ENCODE peak calls at places on chromosome 3, in nine cellular contexts. One of them, this sample, is unnamed.

GRCh38 chr3:126971891-126972351 is 11.0 kb upstream of the PLXNA1 start:
- DNase-seq in fibroblast of mammary gland: peak; percentile 95
- DNase-seq in sigmoid colon: peak; percentile 88
- DNase-seq in activated CD8-positive, alpha-beta T cell treated with anti-CD3 and anti-CD28 coated beads for 36 hours: no peak
- DNase-seq in NCI-H1436: no peak
- DNase-seq in left cardiac atrium: peak; percentile 79
- DNase-seq in breast epithelium: peak; percentile 78
- DNase-seq in GM03348: peak; percentile 50
- DNase-seq in HS-5: no peak
- DNase-seq in this sample: peak; percentile 77

GRCh38 chr3:98259707-98260106 is 4.3 kb upstream of the OR5H6 start:
- DNase-seq in left cardiac atrium: no peak
- DNase-seq in breast epithelium: no peak
- DNase-seq in sigmoid colon: no peak
- DNase-seq in NCI-H1436: no peak
- DNase-seq in activated CD8-positive, alpha-beta T cell treated with anti-CD3 and anti-CD28 coated beads for 36 hours: no peak
- DNase-seq in HS-5: no peak
- DNase-seq in GM03348: no peak
- DNase-seq in fibroblast of mammary gland: no peak
- DNase-seq in this sample: no peak

GRCh38 chr3:119257654-119258410 is 17.2 kb upstream of the B4GALT4 start:
- DNase-seq in activated CD8-positive, alpha-beta T cell treated with anti-CD3 and anti-CD28 coated beads for 36 hours: no peak
- DNase-seq in left cardiac atrium: no peak
- DNase-seq in sigmoid colon: no peak
- DNase-seq in GM03348: no peak
- DNase-seq in fibroblast of mammary gland: peak; percentile 43
- DNase-seq in HS-5: no peak
- DNase-seq in breast epithelium: no peak
- DNase-seq in NCI-H1436: no peak
- DNase-seq in this sample: peak; percentile 3

GRCh38 chr3:172516318-172517214 is 6.7 kb downstream of the TNFSF10 start:
- DNase-seq in activated CD8-positive, alpha-beta T cell treated with anti-CD3 and anti-CD28 coated beads for 36 hours: peak; percentile 39
- DNase-seq in fibroblast of mammary gland: peak; percentile 93
- DNase-seq in HS-5: no peak
- DNase-seq in breast epithelium: peak; percentile 87
- DNase-seq in NCI-H1436: no peak
- DNase-seq in GM03348: peak; percentile 81
- DNase-seq in left cardiac atrium: peak; percentile 57
- DNase-seq in sigmoid colon: peak; percentile 80
- DNase-seq in this sample: peak; percentile 95

GRCh38 chr3:24135280-24135679 is 190.2 kb downstream of the NR1D2 start:
- DNase-seq in fibroblast of mammary gland: no peak
- DNase-seq in NCI-H1436: no peak
- DNase-seq in left cardiac atrium: no peak
- DNase-seq in activated CD8-positive, alpha-beta T cell treated with anti-CD3 and anti-CD28 coated beads for 36 hours: no peak
- DNase-seq in breast epithelium: peak; percentile 37
- DNase-seq in GM03348: no peak
- DNase-seq in HS-5: no peak
- DNase-seq in sigmoid colon: no peak
- DNase-seq in this sample: peak; percentile 44

GRCh38 chr3:71120012-71120411 is 463.5 kb downstream of the FOXP1 start:
- DNase-seq in fibroblast of mammary gland: no peak
- DNase-seq in HS-5: no peak
- DNase-seq in breast epithelium: no peak
- DNase-seq in activated CD8-positive, alpha-beta T cell treated with anti-CD3 and anti-CD28 coated beads for 36 hours: no peak
- DNase-seq in left cardiac atrium: no peak
- DNase-seq in sigmoid colon: no peak
- DNase-seq in NCI-H1436: no peak
- DNase-seq in GM03348: no peak
- DNase-seq in this sample: no peak

GRCh38 chr3:53250881-53251605 is 4.8 kb downstream of the TKT start:
- DNase-seq in activated CD8-positive, alpha-beta T cell treated with anti-CD3 and anti-CD28 coated beads for 36 hours: no peak
- DNase-seq in left cardiac atrium: no peak
- DNase-seq in HS-5: no peak
- DNase-seq in GM03348: no peak
- DNase-seq in breast epithelium: no peak
- DNase-seq in sigmoid colon: no peak
- DNase-seq in fibroblast of mammary gland: peak; percentile 29
- DNase-seq in NCI-H1436: no peak
- DNase-seq in this sample: no peak

GRCh38 chr3:151219056-151219455 is 16.0 kb upstream of the GPR171 start:
- DNase-seq in HS-5: peak; percentile 85
- DNase-seq in fibroblast of mammary gland: peak; percentile 85
- DNase-seq in activated CD8-positive, alpha-beta T cell treated with anti-CD3 and anti-CD28 coated beads for 36 hours: no peak
- DNase-seq in left cardiac atrium: no peak
- DNase-seq in NCI-H1436: peak; percentile 36
- DNase-seq in sigmoid colon: no peak
- DNase-seq in GM03348: peak; percentile 56
- DNase-seq in breast epithelium: no peak
- DNase-seq in this sample: peak; percentile 91

GRCh38 chr3:193895409-193895808 is 240.5 kb upstream of the HES1 start:
- DNase-seq in fibroblast of mammary gland: no peak
- DNase-seq in NCI-H1436: no peak
- DNase-seq in HS-5: no peak
- DNase-seq in GM03348: no peak
- DNase-seq in breast epithelium: no peak
- DNase-seq in activated CD8-positive, alpha-beta T cell treated with anti-CD3 and anti-CD28 coated beads for 36 hours: no peak
- DNase-seq in sigmoid colon: no peak
- DNase-seq in left cardiac atrium: no peak
- DNase-seq in this sample: no peak

GRCh38 chr3:117184574-117184973 is 475.0 kb downstream of the TUSC7 start:
- DNase-seq in NCI-H1436: no peak
- DNase-seq in GM03348: peak; percentile 40
- DNase-seq in breast epithelium: no peak
- DNase-seq in sigmoid colon: no peak
- DNase-seq in activated CD8-positive, alpha-beta T cell treated with anti-CD3 and anti-CD28 coated beads for 36 hours: no peak
- DNase-seq in fibroblast of mammary gland: peak; percentile 56
- DNase-seq in left cardiac atrium: no peak
- DNase-seq in HS-5: peak; percentile 63
- DNase-seq in this sample: peak; percentile 83

GRCh38 chr3:15656342-15656741 is 54.8 kb downstream of the BTD start:
- DNase-seq in sigmoid colon: no peak
- DNase-seq in breast epithelium: no peak
- DNase-seq in fibroblast of mammary gland: no peak
- DNase-seq in GM03348: no peak
- DNase-seq in NCI-H1436: no peak
- DNase-seq in HS-5: no peak
- DNase-seq in activated CD8-positive, alpha-beta T cell treated with anti-CD3 and anti-CD28 coated beads for 36 hours: no peak
- DNase-seq in left cardiac atrium: no peak
- DNase-seq in this sample: no peak

GRCh38 chr3:122101646-122102045 is 46.5 kb downstream of the CD86 start:
- DNase-seq in left cardiac atrium: no peak
- DNase-seq in HS-5: peak; percentile 22
- DNase-seq in sigmoid colon: no peak
- DNase-seq in activated CD8-positive, alpha-beta T cell treated with anti-CD3 and anti-CD28 coated beads for 36 hours: peak; percentile 21
- DNase-seq in NCI-H1436: peak; percentile 78
- DNase-seq in breast epithelium: no peak
- DNase-seq in GM03348: peak; percentile 32
- DNase-seq in fibroblast of mammary gland: peak; percentile 64
- DNase-seq in this sample: peak; percentile 79

GRCh38 chr3:107143206-107143605 is 234.0 kb upstream of the CCDC54 start:
- DNase-seq in NCI-H1436: peak; percentile 56
- DNase-seq in HS-5: no peak
- DNase-seq in sigmoid colon: no peak
- DNase-seq in breast epithelium: no peak
- DNase-seq in fibroblast of mammary gland: no peak
- DNase-seq in activated CD8-positive, alpha-beta T cell treated with anti-CD3 and anti-CD28 coated beads for 36 hours: no peak
- DNase-seq in GM03348: no peak
- DNase-seq in left cardiac atrium: no peak
- DNase-seq in this sample: no peak

GRCh38 chr3:108099679-108100428 is 9.0 kb upstream of the CD47 start:
- DNase-seq in left cardiac atrium: no peak
- DNase-seq in breast epithelium: no peak
- DNase-seq in GM03348: no peak
- DNase-seq in HS-5: no peak
- DNase-seq in NCI-H1436: no peak
- DNase-seq in fibroblast of mammary gland: no peak
- DNase-seq in sigmoid colon: no peak
- DNase-seq in activated CD8-positive, alpha-beta T cell treated with anti-CD3 and anti-CD28 coated beads for 36 hours: peak; percentile 73
- DNase-seq in this sample: no peak

GRCh38 chr3:62159693-62160092 is 213.7 kb downstream of the FEZF2 start:
- DNase-seq in fibroblast of mammary gland: peak; percentile 86
- DNase-seq in breast epithelium: peak; percentile 42
- DNase-seq in sigmoid colon: peak; percentile 87
- DNase-seq in GM03348: peak; percentile 69
- DNase-seq in activated CD8-positive, alpha-beta T cell treated with anti-CD3 and anti-CD28 coated beads for 36 hours: no peak
- DNase-seq in NCI-H1436: no peak
- DNase-seq in HS-5: no peak
- DNase-seq in left cardiac atrium: peak; percentile 86
- DNase-seq in this sample: peak; percentile 75

GRCh38 chr3:41710646-41711388 is 251.1 kb downstream of the ULK4 start:
- DNase-seq in fibroblast of mammary gland: peak; percentile 83
- DNase-seq in activated CD8-positive, alpha-beta T cell treated with anti-CD3 and anti-CD28 coated beads for 36 hours: no peak
- DNase-seq in breast epithelium: no peak
- DNase-seq in sigmoid colon: no peak
- DNase-seq in GM03348: peak; percentile 82
- DNase-seq in HS-5: peak; percentile 82
- DNase-seq in NCI-H1436: no peak
- DNase-seq in left cardiac atrium: no peak
- DNase-seq in this sample: peak; percentile 80